ENCODE peak calls at places on chromosomes 6 and 20, in eight cellular contexts. T, J, O, E, W, Y, U and Q are unnamed samples.

GRCh38 chr6:133837801-133838349 is 51.0 kb upstream of the TCF21 start:
- DNase-seq in T (peak), J (peak), O (no peak), E (peak), W (no peak), Y (no peak), U (peak), Q (no peak)

GRCh38 chr20:14716251-14716650 is 378.8 kb upstream of the FLRT3 start:
- DNase-seq in T (no peak), J (no peak), O (no peak), E (no peak), W (no peak), Y (no peak), U (no peak), Q (no peak)

GRCh38 chr6:117545161-117545595 is 57.1 kb downstream of the GOPC start:
- DNase-seq in T (no peak), J (no peak), O (no peak), E (no peak), W (no peak), Y (no peak), U (no peak), Q (no peak)

GRCh38 chr6:39881851-39882566 is 52.3 kb downstream of the MOCS1 start:
- DNase-seq in T (peak), J (peak), O (peak), E (no peak), W (no peak), Y (peak), U (no peak), Q (peak)

GRCh38 chr6:143213977-143214376 is 153.3 kb downstream of the AIG1 start:
- DNase-seq in T (no peak), J (peak), O (no peak), E (no peak), W (no peak), Y (no peak), U (no peak), Q (no peak)

GRCh38 chr20:41011551-41012067 is 17.0 kb upstream of the TOP1 start:
- DNase-seq in T (no peak), J (no peak), O (no peak), E (no peak), W (no peak), Y (no peak), U (no peak), Q (no peak)

GRCh38 chr20:4897600-4897999 is 103.7 kb downstream of the SLC23A2 start:
- DNase-seq in T (no peak), J (no peak), O (no peak), E (no peak), W (no peak), Y (no peak), U (no peak), Q (no peak)

GRCh38 chr6:53349209-53349693 is 501 bp upstream of the ELOVL5 start:
- DNase-seq in T (peak), J (no peak), O (no peak), E (no peak), W (no peak), Y (no peak), U (no peak), Q (no peak)

GRCh38 chr20:10985536-10985935 is 311.7 kb upstream of the JAG1 start:
- DNase-seq in T (peak), J (peak), O (peak), E (no peak), W (no peak), Y (peak), U (no peak), Q (no peak)

GRCh38 chr20:38343107-38343797 is 3.0 kb upstream of the LBP start:
- DNase-seq in T (no peak), J (peak), O (no peak), E (no peak), W (no peak), Y (peak), U (no peak), Q (no peak)

GRCh38 chr20:24651973-24652340 is 182.5 kb downstream of the SYNDIG1 start:
- DNase-seq in T (no peak), J (no peak), O (no peak), E (no peak), W (no peak), Y (no peak), U (no peak), Q (no peak)

GRCh38 chr6:105993769-105994521 is 92.2 kb upstream of the PRDM1 start:
- DNase-seq in T (peak), J (peak), O (no peak), E (peak), W (no peak), Y (peak), U (no peak), Q (no peak)

GRCh38 chr6:69027861-69028260 is 392.8 kb downstream of the ADGRB3 start:
- DNase-seq in T (no peak), J (no peak), O (no peak), E (no peak), W (no peak), Y (no peak), U (no peak), Q (no peak)

GRCh38 chr20:45545754-45546453 is 1.3 kb downstream of the EPPIN start:
- DNase-seq in T (peak), J (peak), O (no peak), E (no peak), W (no peak), Y (peak), U (no peak), Q (peak)

GRCh38 chr20:57391439-57392129 is 388 bp downstream of the RBM38 start:
- DNase-seq in T (peak), J (peak), O (no peak), E (no peak), W (no peak), Y (peak), U (no peak), Q (no peak)

GRCh38 chr6:38524436-38525145 is 115.1 kb downstream of the BTBD9 start:
- DNase-seq in T (no peak), J (no peak), O (no peak), E (no peak), W (no peak), Y (peak), U (no peak), Q (no peak)

GRCh38 chr20:57614490-57615471 is 5.4 kb downstream of the ZBP1 start:
- DNase-seq in T (no peak), J (no peak), O (no peak), E (no peak), W (no peak), Y (no peak), U (peak), Q (no peak)

GRCh38 chr6:113645576-113645970 is 211.6 kb upstream of the MARCKS start:
- DNase-seq in T (peak), J (peak), O (peak), E (no peak), W (no peak), Y (peak), U (no peak), Q (peak)

GRCh38 chr6:35552285-35552917 is 39.7 kb upstream of the TULP1 start:
- DNase-seq in T (no peak), J (no peak), O (no peak), E (peak), W (no peak), Y (peak), U (peak), Q (no peak)

GRCh38 chr20:64077876-64078551 is 1.3 kb downstream of the RGS19 start:
- DNase-seq in T (no peak), J (no peak), O (no peak), E (peak), W (no peak), Y (no peak), U (peak), Q (no peak)

GRCh38 chr20:64076061-64076997 is 3.0 kb downstream of the RGS19 start:
- DNase-seq in T (no peak), J (no peak), O (no peak), E (no peak), W (no peak), Y (no peak), U (no peak), Q (no peak)

GRCh38 chr20:64077541-64077875 is 1.8 kb downstream of the RGS19 start:
- DNase-seq in T (no peak), J (no peak), O (no peak), E (no peak), W (no peak), Y (no peak), U (no peak), Q (no peak)

GRCh38 chr20:64075556-64075955 is 3.8 kb downstream of the RGS19 start:
- DNase-seq in T (no peak), J (no peak), O (no peak), E (no peak), W (no peak), Y (no peak), U (no peak), Q (no peak)

DNA sequence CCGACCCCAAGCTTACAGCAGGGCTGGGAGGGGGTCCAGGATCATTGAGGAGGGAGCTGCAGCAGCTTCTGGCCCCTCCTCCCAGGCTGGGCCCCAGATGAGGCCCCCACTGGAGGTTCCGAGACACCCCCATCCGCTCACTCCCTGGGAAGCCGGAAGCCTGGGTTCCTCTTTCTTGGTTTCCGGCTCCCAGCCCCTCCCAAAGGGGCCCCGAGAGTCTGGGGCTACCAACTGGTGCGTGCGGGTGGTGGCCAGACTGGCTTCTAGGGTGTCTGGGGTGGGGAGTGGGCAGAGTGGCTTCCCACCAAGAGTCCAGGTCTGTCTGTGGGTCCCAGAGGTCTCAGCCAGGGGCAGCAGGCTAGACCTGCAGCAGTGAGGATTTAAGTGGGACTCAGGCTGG is 2.2 kb downstream of the RGS19 start:
- DNase-seq in T (no peak), J (no peak), O (no peak), E (no peak), W (no peak), Y (no peak), U (peak), Q (no peak)
- H3K4me3 ChIP-seq in T (no peak), J (no peak), O (no peak), E (peak), W (peak), Y (no peak), U (peak), Q (no peak)

GRCh38 chr20:63537525-63538203 is 488 bp upstream of the PTK6 start:
- DNase-seq in T (peak), J (peak), O (peak), E (peak), W (peak), Y (peak), U (peak), Q (peak)
- H3K4me3 ChIP-seq in T (no peak), J (peak), O (peak), E (peak), W (peak), Y (peak), U (peak), Q (peak)

GRCh38 chr6:49662231-49662876 is 25.7 kb upstream of the RHAG start:
- DNase-seq in T (no peak), J (no peak), O (no peak), E (no peak), W (no peak), Y (no peak), U (no peak), Q (no peak)
- H3K4me3 ChIP-seq in T (no peak), J (no peak), O (no peak), E (no peak), W (no peak), Y (no peak), U (no peak), Q (no peak)

DNA sequence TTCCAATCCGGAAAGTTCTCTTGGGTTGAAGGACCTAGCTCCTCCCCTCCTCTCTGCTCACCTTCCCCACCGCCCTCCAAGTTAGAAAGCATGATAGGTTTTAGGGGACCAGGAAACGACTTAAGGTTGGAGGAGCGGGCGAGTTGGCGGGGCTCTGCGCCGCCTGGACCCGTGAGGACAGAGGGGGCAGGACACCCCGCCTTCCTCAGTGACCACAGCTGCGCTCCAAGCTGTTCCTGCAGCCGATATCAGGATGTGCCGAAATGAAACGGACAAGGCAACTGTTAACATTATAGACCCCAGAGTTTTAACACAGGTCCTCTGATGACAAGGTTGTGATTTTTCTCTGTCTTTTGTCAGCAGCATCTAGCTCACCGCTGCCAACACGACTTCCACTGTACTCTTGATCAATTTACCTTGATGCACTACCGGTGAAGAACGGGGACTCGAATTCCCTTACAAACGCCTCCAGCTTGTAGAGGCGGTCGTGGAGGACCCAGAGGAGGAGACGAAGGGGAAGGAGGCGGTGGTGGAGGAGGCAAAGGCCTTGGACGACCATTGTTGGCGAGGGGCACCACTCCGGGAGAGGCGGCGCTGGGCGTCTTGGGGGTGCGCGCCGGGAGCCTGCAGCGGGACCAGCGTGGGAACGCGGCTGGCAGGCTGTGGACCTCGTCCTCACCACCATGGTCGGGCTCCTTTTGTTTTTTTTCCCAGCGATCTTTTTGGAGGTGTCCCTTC is at the start of gene GRM1:
- DNase-seq in T (no peak), J (no peak), O (no peak), E (no peak), W (no peak), Y (no peak), U (no peak), Q (no peak)
- H3K4me3 ChIP-seq in T (peak), J (no peak), O (peak), E (no peak), W (peak), Y (no peak), U (no peak), Q (no peak)

DNA sequence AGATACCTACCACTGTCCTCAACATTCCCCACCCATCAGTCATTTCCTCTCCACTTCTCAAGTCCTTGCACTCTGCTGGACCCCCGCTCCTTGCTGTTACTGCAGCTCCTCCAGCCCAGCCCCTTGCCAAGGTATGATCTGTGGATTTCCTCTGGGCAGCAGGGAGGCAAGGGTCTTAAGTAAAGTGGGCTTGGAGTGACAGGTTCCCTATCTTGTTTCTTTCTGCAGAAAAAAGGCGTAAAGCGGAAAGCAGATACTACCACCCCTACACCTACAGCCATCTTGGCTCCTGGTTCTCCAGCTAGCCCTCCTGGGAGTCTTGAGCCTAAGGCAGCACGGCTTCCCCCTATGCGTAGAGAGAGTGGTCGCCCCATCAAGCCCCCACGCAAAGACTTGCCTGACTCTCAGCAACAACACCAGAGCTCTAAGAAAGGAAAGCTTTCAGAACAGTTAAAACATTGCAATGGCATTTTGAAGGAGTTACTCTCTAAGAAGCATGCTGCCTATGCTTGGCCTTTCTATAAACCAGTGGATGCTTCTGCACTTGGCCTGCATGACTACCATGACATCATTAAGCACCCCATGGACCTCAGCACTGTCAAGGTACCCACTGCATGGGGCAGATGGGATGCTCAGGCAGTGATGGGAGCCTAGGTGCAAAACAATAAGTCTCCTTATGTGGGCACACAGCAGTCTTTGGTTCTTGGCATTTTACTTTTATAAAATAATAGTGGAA is 8.1 kb downstream of the BRD2 start:
- DNase-seq in T (no peak), J (no peak), O (no peak), E (no peak), W (no peak), Y (no peak), U (no peak), Q (no peak)
- H3K4me3 ChIP-seq in T (peak), J (peak), O (peak), E (no peak), W (peak), Y (peak), U (no peak), Q (no peak)

GRCh38 chr6:158287047-158287446 is 25.2 kb upstream of the TULP4 start:
- DNase-seq in T (no peak), J (no peak), O (no peak), E (no peak), W (no peak), Y (no peak), U (no peak), Q (no peak)

GRCh38 chr6:158286413-158286812 is 25.9 kb upstream of the TULP4 start:
- DNase-seq in T (peak), J (peak), O (no peak), E (no peak), W (no peak), Y (peak), U (no peak), Q (no peak)

GRCh38 chr6:158284340-158285210 is 27.7 kb upstream of the TULP4 start:
- DNase-seq in T (peak), J (peak), O (peak), E (peak), W (no peak), Y (peak), U (no peak), Q (peak)

GRCh38 chr6:158285321-158285960 is 26.8 kb upstream of the TULP4 start:
- DNase-seq in T (no peak), J (no peak), O (no peak), E (no peak), W (no peak), Y (peak), U (no peak), Q (no peak)

DNA sequence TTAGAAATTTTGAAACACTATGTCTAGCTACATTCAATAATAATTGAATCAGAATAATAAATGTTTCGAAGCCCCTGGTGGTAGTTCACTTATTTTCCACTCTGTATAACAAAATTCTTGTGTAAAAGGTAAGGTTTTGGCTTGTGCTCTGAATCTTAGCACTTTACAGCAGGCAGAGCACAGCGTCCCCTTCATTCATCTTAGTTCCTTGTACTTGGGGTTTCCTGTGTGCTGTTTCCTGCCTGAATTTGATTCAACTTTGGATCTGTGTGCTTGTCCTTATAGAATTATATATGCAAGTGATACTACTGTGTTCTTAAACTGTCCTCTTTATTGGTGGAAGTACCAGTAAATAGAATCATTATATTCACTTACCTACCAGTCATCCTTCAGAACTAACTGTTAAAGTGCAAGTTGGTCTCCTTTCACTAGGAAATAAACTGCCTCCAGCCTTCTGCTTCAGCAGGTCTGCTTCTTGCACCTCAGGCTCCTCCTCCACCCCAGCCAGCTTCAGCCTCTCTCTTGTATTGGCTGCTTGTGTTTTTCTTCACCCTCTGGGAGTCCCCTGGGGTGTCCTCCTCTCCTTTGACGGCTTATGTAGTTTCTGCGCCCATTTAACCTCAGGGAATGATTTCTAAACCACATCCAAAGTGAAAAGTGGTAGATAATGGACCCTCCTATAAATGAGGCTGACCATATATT is 28.8 kb upstream of the TULP4 start:
- DNase-seq in T (peak), J (peak), O (no peak), E (peak), W (no peak), Y (peak), U (no peak), Q (peak)
- H3K4me3 ChIP-seq in T (no peak), J (no peak), O (no peak), E (no peak), W (no peak), Y (peak), U (no peak), Q (no peak)